ENCODE peak calls at places on chromosomes 11 and 22, in seven cellular contexts. T, C, F, Z, X, B and S are unnamed samples.

GRCh38 chr11:63814383-63814736 is 1.1 kb downstream of the SPINDOC start:
- DNase-seq in T (no peak), C (no peak), F (no peak), Z (no peak), X (no peak), B (no peak), S (no peak)

GRCh38 chr11:111469200-111469599 is 43.0 kb downstream of the BTG4 start:
- DNase-seq in T (no peak), C (no peak), F (no peak), Z (no peak), X (no peak), B (no peak), S (no peak)

GRCh38 chr22:23804781-23805291 is 18.1 kb downstream of the SMARCB1 start:
- DNase-seq in T (no peak), C (no peak), F (peak; percentile 39), Z (peak; percentile 35), X (no peak), B (no peak), S (no peak)

GRCh38 chr22:37905534-37906363 is at the start of gene MICALL1:
- DNase-seq in T (peak; percentile 89), C (peak; percentile 71), F (peak; percentile 90), Z (peak; percentile 73), X (peak; percentile 61), B (peak; percentile 79), S (no peak)

GRCh38 chr11:88575876-88576275 is 238.3 kb upstream of the CTSC start:
- DNase-seq in T (no peak), C (no peak), F (no peak), Z (no peak), X (no peak), B (no peak), S (no peak)

GRCh38 chr11:34311126-34311525 is 46.7 kb downstream of the ABTB2 start:
- DNase-seq in T (peak; percentile 93), C (no peak), F (no peak), Z (no peak), X (no peak), B (no peak), S (no peak)

GRCh38 chr11:103359221-103359620 is 250.0 kb downstream of the DYNC2H1 start:
- DNase-seq in T (no peak), C (no peak), F (no peak), Z (no peak), X (no peak), B (no peak), S (no peak)

GRCh38 chr22:48185656-48186055 is 1423.2 kb downstream of the TBC1D22A start:
- DNase-seq in T (no peak), C (no peak), F (no peak), Z (no peak), X (peak; percentile 11), B (no peak), S (no peak)

GRCh38 chr11:58927393-58928081 is 11.8 kb upstream of the GLYATL1 start:
- DNase-seq in T (peak; percentile 92), C (no peak), F (no peak), Z (no peak), X (no peak), B (peak; percentile 61), S (no peak)

GRCh38 chr11:47711225-47711624 is 3.9 kb downstream of the AGBL2 start:
- DNase-seq in T (no peak), C (no peak), F (no peak), Z (no peak), X (no peak), B (no peak), S (no peak)

GRCh38 chr11:134562941-134563471 is 151.0 kb upstream of the B3GAT1 start:
- DNase-seq in T (no peak), C (peak; percentile 28), F (no peak), Z (no peak), X (no peak), B (no peak), S (no peak)

GRCh38 chr22:33853200-33854097 is 66.8 kb downstream of the LARGE1 start:
- DNase-seq in T (peak; percentile 21), C (no peak), F (peak; percentile 84), Z (peak; percentile 84), X (no peak), B (peak; percentile 69), S (peak; percentile 24)

GRCh38 chr11:118900535-118901384 is 17.1 kb downstream of the CXCR5 start:
- DNase-seq in T (no peak), C (no peak), F (peak; percentile 67), Z (no peak), X (no peak), B (no peak), S (no peak)

GRCh38 chr22:49737101-49737551 is 90.5 kb downstream of the BRD1 start:
- DNase-seq in T (no peak), C (no peak), F (peak; percentile 39), Z (peak; percentile 18), X (no peak), B (no peak), S (no peak)

GRCh38 chr11:76807206-76807875 is 24.2 kb downstream of the TSKU start:
- DNase-seq in T (peak; percentile 92), C (peak; percentile 71), F (peak; percentile 92), Z (peak; percentile 90), X (peak; percentile 45), B (peak; percentile 89), S (no peak)

GRCh38 chr22:46747646-46748045 is 9.6 kb upstream of the CERK start:
- DNase-seq in T (no peak), C (no peak), F (peak; percentile 37), Z (no peak), X (no peak), B (no peak), S (no peak)

GRCh38 chr11:114354076-114354475 is 46.2 kb downstream of the C11orf71 start:
- DNase-seq in T (no peak), C (no peak), F (no peak), Z (no peak), X (no peak), B (no peak), S (no peak)

GRCh38 chr11:17405232-17406005 is 17.0 kb upstream of the KCNJ11 start:
- DNase-seq in T (peak; percentile 46), C (no peak), F (peak; percentile 95), Z (peak; percentile 87), X (no peak), B (peak; percentile 93), S (peak; percentile 29)

GRCh38 chr11:34331329-34331728 is 26.5 kb downstream of the ABTB2 start:
- DNase-seq in T (no peak), C (no peak), F (no peak), Z (peak; percentile 73), X (no peak), B (no peak), S (no peak)

GRCh38 chr22:17797721-17798559 is 23.7 kb upstream of the BID start:
- DNase-seq in T (no peak), C (no peak), F (no peak), Z (no peak), X (no peak), B (no peak), S (no peak)

GRCh38 chr22:19974233-19974861 is 32.7 kb upstream of the TXNRD2 start:
- DNase-seq in T (peak; percentile 62), C (no peak), F (no peak), Z (no peak), X (no peak), B (no peak), S (no peak)

GRCh38 chr22:20380486-20380885 is 13.5 kb upstream of the ZNF74 start:
- DNase-seq in T (no peak), C (no peak), F (no peak), Z (no peak), X (no peak), B (no peak), S (no peak)

GRCh38 chr11:69352181-69352580 is 58.2 kb downstream of the MYEOV start:
- DNase-seq in T (no peak), C (no peak), F (no peak), Z (no peak), X (no peak), B (no peak), S (no peak)
- H3K27ac ChIP-seq in T (no peak overlapping the region), C (no peak overlapping the region), F (no peak overlapping the region), Z (no peak overlapping the region), X (no peak overlapping the region), B (no peak overlapping the region), S (no peak overlapping the region)

GRCh38 chr11:69992026-69992425 is 86.1 kb upstream of the ANO1 start:
- DNase-seq in T (no peak), C (no peak), F (no peak), Z (no peak), X (no peak), B (no peak), S (no peak)
- H3K27ac ChIP-seq in T (no peak overlapping the region), C (no peak overlapping the region), F (no peak overlapping the region), Z (no peak overlapping the region), X (no peak overlapping the region), B (no peak overlapping the region), S (no peak overlapping the region)

DNA sequence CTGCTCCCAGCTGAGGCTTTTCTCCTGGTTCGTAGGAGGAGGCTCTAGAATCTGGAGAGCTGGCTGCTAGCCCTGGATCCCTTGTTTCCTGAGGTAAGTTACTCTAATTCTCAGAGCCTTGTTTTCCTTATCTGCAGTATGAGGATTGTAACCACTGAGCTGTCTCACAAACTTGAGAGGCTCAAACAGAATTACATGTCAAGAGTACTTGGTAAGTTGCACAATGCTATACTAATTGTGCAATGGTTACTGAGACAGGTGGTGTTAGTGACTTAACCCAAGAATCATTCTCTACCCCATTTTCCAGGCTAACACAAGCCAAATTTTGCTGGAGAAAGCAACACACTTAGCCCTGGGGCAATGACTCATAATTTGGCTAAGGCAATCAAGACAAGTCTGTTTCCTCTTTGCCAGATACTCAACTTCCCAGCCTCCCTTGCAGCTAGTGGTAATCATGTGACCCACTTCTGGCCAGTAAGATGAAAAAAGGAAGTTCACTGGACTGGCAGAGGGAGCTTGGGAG is 348.0 kb downstream of the TENM4 start:
- DNase-seq in T (no peak), C (no peak), F (no peak), Z (peak; percentile 61), X (no peak), B (no peak), S (no peak)
- H3K27ac ChIP-seq in T (no peak overlapping the region), C (no peak overlapping the region), F (no peak overlapping the region), Z (no peak overlapping the region), X (no peak overlapping the region), B (no peak overlapping the region), S (no peak overlapping the region)

GRCh38 chr11:74280494-74280893 is 30.9 kb downstream of the P4HA3 start:
- DNase-seq in T (no peak), C (no peak), F (no peak), Z (no peak), X (no peak), B (no peak), S (no peak)

GRCh38 chr11:74279256-74279655 is 32.2 kb downstream of the P4HA3 start:
- DNase-seq in T (no peak), C (no peak), F (no peak), Z (no peak), X (no peak), B (no peak), S (no peak)

GRCh38 chr11:74278103-74278502 is 33.3 kb downstream of the P4HA3 start:
- DNase-seq in T (no peak), C (no peak), F (no peak), Z (no peak), X (no peak), B (no peak), S (no peak)

GRCh38 chr11:74276581-74276980 is 34.9 kb downstream of the P4HA3 start:
- DNase-seq in T (no peak), C (no peak), F (no peak), Z (no peak), X (no peak), B (no peak), S (no peak)

DNA sequence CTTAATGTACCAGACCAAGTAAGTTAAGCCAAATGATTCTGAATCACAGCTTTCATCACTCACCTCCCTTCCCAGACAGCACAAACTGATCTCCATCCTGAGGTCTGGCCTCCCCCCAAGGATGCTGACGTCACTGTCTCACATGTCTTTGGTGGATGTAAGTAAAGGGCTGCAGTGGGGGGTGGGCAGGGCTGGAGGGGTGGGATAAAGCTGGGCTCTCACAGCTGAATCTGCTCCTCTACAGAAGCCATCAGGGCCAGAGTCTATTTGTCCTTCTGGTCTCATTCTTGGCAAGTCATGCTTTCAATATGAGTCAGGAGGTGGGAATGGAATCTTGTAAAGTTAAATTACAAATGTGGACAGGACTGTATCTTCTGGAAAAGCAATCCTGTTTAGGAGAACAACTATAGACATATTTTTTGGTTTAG is 32.7 kb downstream of the P4HA3 start:
- DNase-seq in T (no peak), C (no peak), F (no peak), Z (peak; percentile 77), X (no peak), B (peak; percentile 32), S (no peak)
- H3K27ac ChIP-seq in T (no peak overlapping the region), C (no peak overlapping the region), F (no peak overlapping the region), Z (no peak overlapping the region), X (no peak overlapping the region), B (no peak overlapping the region), S (no peak overlapping the region)